ENCODE peak calls at places on chromosome 9, in five cellular contexts. One of them, this sample, is unnamed.
A peak's percentile ranks its signal among the peaks of the same experiment; 100 is the strongest.

GRCh38 chr9:131951905-131952304 is 127.8 kb downstream of the MED27 start:
- DNase-seq in A549: no peak
- DNase-seq in CD8-positive, alpha-beta T cell: no peak
- DNase-seq in sigmoid colon: no peak
- DNase-seq in ascending aorta: peak; percentile 21
- DNase-seq in this sample: no peak

GRCh38 chr9:93900436-93900819 is 54.7 kb downstream of the BARX1 start:
- DNase-seq in A549: no peak
- DNase-seq in ascending aorta: no peak
- DNase-seq in CD8-positive, alpha-beta T cell: no peak
- DNase-seq in sigmoid colon: peak; percentile 35
- DNase-seq in this sample: no peak

GRCh38 chr9:14958989-14959388 is 48.8 kb upstream of the FREM1 start:
- DNase-seq in A549: no peak
- DNase-seq in CD8-positive, alpha-beta T cell: no peak
- DNase-seq in ascending aorta: no peak
- DNase-seq in sigmoid colon: no peak
- DNase-seq in this sample: no peak

GRCh38 chr9:6833518-6834192 is 75.9 kb downstream of the KDM4C start:
- DNase-seq in CD8-positive, alpha-beta T cell: no peak
- DNase-seq in ascending aorta: no peak
- DNase-seq in A549: no peak
- DNase-seq in sigmoid colon: no peak
- DNase-seq in this sample: no peak

GRCh38 chr9:134177186-134177585 is 12.8 kb upstream of the RNU6ATAC start:
- DNase-seq in CD8-positive, alpha-beta T cell: no peak
- DNase-seq in A549: no peak
- DNase-seq in ascending aorta: no peak
- DNase-seq in sigmoid colon: peak; percentile 22
- DNase-seq in this sample: no peak

GRCh38 chr9:98860871-98861293 is 53.4 kb downstream of the GALNT12 start:
- DNase-seq in CD8-positive, alpha-beta T cell: no peak
- DNase-seq in A549: peak; percentile 21
- DNase-seq in ascending aorta: no peak
- DNase-seq in sigmoid colon: peak; percentile 92
- DNase-seq in this sample: no peak

GRCh38 chr9:135222991-135223760 is 135.7 kb downstream of the OLFM1 start:
- DNase-seq in sigmoid colon: peak; percentile 40
- DNase-seq in CD8-positive, alpha-beta T cell: no peak
- DNase-seq in A549: no peak
- DNase-seq in ascending aorta: no peak
- DNase-seq in this sample: peak; percentile 53

GRCh38 chr9:94916956-94917355 is 190.5 kb downstream of the AOPEP start:
- DNase-seq in A549: no peak
- DNase-seq in ascending aorta: no peak
- DNase-seq in sigmoid colon: no peak
- DNase-seq in CD8-positive, alpha-beta T cell: no peak
- DNase-seq in this sample: no peak

GRCh38 chr9:109423877-109424276 is 74.2 kb downstream of the PTPN3 start:
- DNase-seq in CD8-positive, alpha-beta T cell: no peak
- DNase-seq in A549: no peak
- DNase-seq in ascending aorta: no peak
- DNase-seq in sigmoid colon: no peak
- DNase-seq in this sample: no peak

GRCh38 chr9:70588381-70588780 is 173.9 kb upstream of the KLF9 start:
- DNase-seq in CD8-positive, alpha-beta T cell: no peak
- DNase-seq in ascending aorta: no peak
- DNase-seq in A549: no peak
- DNase-seq in sigmoid colon: no peak
- DNase-seq in this sample: no peak

GRCh38 chr9:109086221-109086620 is 33.5 kb downstream of the TMEM245 start:
- DNase-seq in ascending aorta: no peak
- DNase-seq in sigmoid colon: no peak
- DNase-seq in CD8-positive, alpha-beta T cell: no peak
- DNase-seq in A549: no peak
- DNase-seq in this sample: no peak

DNA sequence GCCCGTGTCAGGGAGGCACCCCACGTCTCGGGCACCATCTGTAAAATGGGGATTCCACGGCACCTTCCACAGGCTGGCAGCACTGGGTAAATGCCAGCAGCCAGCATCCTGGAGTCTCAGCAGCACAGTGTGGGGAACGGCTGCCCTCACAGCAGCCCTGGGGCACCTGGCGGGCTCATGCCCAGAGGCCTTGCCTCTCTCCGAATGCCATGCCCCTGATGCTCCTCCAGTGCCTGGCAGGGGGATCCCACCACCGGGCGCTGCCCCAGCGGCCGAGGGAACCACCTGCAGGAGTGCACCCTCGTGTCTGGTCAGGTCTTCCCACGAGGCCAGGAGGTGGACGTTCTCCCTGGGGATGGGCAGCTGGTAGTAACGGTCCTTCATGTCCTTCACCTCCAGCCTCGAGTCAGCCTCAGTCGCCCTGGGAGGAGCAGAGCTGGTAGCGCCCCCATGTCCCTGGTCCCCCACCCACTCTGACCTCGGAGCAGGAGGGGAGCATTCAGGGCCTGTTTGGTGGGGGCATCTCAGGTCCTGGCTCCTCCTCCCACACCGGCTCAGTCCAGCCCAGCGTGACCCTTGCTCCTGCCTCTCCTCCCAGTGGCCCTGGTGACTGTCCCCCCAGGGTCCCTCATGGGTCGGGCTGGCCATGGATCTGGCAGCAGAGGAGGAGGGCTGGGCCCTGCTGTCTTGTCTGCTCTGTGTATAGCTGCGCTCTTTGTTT is 49.9 kb upstream of the NRARP start:
- DNase-seq in CD8-positive, alpha-beta T cell: no peak
- DNase-seq in ascending aorta: no peak
- DNase-seq in A549: no peak
- DNase-seq in sigmoid colon: no peak
- DNase-seq in this sample: no peak
- H3K9me3 ChIP-seq in CD8-positive, alpha-beta T cell: no peaks in the 10 kb centered on the region
- H3K9me3 ChIP-seq in ascending aorta: peaks cover 2% of the 10 kb centered on the region
- H3K9me3 ChIP-seq in A549: peaks cover 26% of the 10 kb centered on the region
- H3K9me3 ChIP-seq in sigmoid colon: peaks cover 7% of the 10 kb centered on the region
- H3K9me3 ChIP-seq in this sample: peaks cover 3% of the 10 kb centered on the region

GRCh38 chr9:74496819-74497749 is at the start of gene RORB:
- DNase-seq in CD8-positive, alpha-beta T cell: peak; percentile 36
- DNase-seq in ascending aorta: no peak
- DNase-seq in A549: no peak
- DNase-seq in sigmoid colon: peak; percentile 71
- DNase-seq in this sample: peak; percentile 80
- H3K27ac ChIP-seq in CD8-positive, alpha-beta T cell: no peak within 1 kb of the TSS
- H3K27ac ChIP-seq in ascending aorta: no peak within 1 kb of the TSS
- H3K27ac ChIP-seq in A549: no peak within 1 kb of the TSS
- H3K27ac ChIP-seq in sigmoid colon: no peak within 1 kb of the TSS
- H3K27ac ChIP-seq in this sample: no peak within 1 kb of the TSS

GRCh38 chr9:104494808-104495207 is 9.3 kb upstream of the OR13F1 start:
- DNase-seq in ascending aorta: no peak
- DNase-seq in sigmoid colon: no peak
- DNase-seq in A549: no peak
- DNase-seq in CD8-positive, alpha-beta T cell: no peak
- DNase-seq in this sample: no peak
- TF ChIP-seq CTCF in ascending aorta: no peak
- TF ChIP-seq CTCF in sigmoid colon: no peak
- TF ChIP-seq CTCF in A549: peak; percentile 30
- TF ChIP-seq CTCF in CD8-positive, alpha-beta T cell: no peak
- TF ChIP-seq CTCF in this sample: no peak

GRCh38 chr9:122519376-122519775 is 435 bp downstream of the OR1J4 start:
- DNase-seq in A549: no peak
- DNase-seq in sigmoid colon: no peak
- DNase-seq in ascending aorta: no peak
- DNase-seq in CD8-positive, alpha-beta T cell: no peak
- DNase-seq in this sample: no peak

GRCh38 chr9:122518226-122518625 is 715 bp upstream of the OR1J4 start:
- DNase-seq in sigmoid colon: no peak
- DNase-seq in CD8-positive, alpha-beta T cell: no peak
- DNase-seq in ascending aorta: no peak
- DNase-seq in A549: no peak
- DNase-seq in this sample: no peak

DNA sequence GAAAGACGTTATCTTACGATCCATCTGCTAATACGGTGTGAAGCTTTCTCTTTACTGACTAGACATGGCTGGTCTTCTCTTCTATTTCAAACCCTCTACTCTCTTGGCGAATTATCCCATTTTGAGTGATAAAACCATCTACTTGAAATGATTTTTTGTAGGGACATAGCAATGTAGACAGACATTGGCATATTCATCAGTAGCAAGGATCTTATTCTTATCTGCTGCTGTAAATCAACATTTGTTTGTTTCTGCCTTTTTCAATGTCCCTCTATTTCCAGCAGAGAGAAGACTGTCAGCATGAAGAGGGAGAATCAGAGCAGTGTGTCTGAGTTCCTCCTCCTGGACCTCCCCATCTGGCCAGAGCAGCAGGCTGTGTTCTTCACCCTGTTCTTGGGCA is at the start of gene OR1J4:
- DNase-seq in sigmoid colon: no peak
- DNase-seq in A549: no peak
- DNase-seq in ascending aorta: no peak
- DNase-seq in CD8-positive, alpha-beta T cell: no peak
- DNase-seq in this sample: no peak
- H3K9me3 ChIP-seq in sigmoid colon: no peaks in the 10 kb centered on the region
- H3K9me3 ChIP-seq in A549: no peaks in the 10 kb centered on the region
- H3K9me3 ChIP-seq in ascending aorta: no peaks in the 10 kb centered on the region
- H3K9me3 ChIP-seq in CD8-positive, alpha-beta T cell: no peaks in the 10 kb centered on the region
- H3K9me3 ChIP-seq in this sample: no peaks in the 10 kb centered on the region

DNA sequence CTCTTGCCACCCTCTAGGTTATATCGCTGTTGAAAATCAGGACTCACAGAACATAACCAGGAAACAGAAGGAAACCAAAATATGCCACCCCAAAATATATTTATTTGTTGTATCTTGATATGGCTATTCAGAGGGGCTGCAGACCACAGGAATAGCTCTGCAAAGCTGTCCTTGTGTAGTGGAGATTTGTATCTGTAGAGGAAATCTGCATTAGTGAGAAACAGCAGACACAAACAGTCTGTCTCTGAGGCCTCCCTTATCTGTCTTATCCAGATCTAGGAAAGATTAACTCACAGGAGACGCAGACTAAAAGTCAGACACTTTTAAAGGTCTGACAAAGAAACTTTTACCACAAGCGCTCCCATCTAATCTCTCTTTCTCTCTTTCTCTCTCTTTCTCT is 54.1 kb upstream of the CEMIP2 start:
- DNase-seq in sigmoid colon: no peak
- DNase-seq in CD8-positive, alpha-beta T cell: no peak
- DNase-seq in ascending aorta: no peak
- DNase-seq in A549: no peak
- DNase-seq in this sample: no peak
- H3K27ac ChIP-seq in sigmoid colon: no peak overlapping the region
- H3K27ac ChIP-seq in CD8-positive, alpha-beta T cell: no peak overlapping the region
- H3K27ac ChIP-seq in ascending aorta: no peak overlapping the region
- H3K27ac ChIP-seq in A549: no peak overlapping the region
- H3K27ac ChIP-seq in this sample: no peak overlapping the region

GRCh38 chr9:128190013-128190412 is 1.4 kb downstream of the CIZ1 start:
- DNase-seq in sigmoid colon: no peak
- DNase-seq in CD8-positive, alpha-beta T cell: no peak
- DNase-seq in A549: no peak
- DNase-seq in ascending aorta: no peak
- DNase-seq in this sample: no peak
- TF ChIP-seq CTCF in sigmoid colon: no peak
- TF ChIP-seq CTCF in CD8-positive, alpha-beta T cell: no peak
- TF ChIP-seq CTCF in A549: no peak
- TF ChIP-seq CTCF in ascending aorta: no peak
- TF ChIP-seq CTCF in this sample: no peak

GRCh38 chr9:128479262-128479661 is 23.5 kb downstream of the ODF2 start:
- DNase-seq in CD8-positive, alpha-beta T cell: no peak
- DNase-seq in ascending aorta: no peak
- DNase-seq in A549: no peak
- DNase-seq in sigmoid colon: no peak
- DNase-seq in this sample: no peak
- H3K9me3 ChIP-seq in CD8-positive, alpha-beta T cell: no peaks in the 10 kb centered on the region
- H3K9me3 ChIP-seq in ascending aorta: no peaks in the 10 kb centered on the region
- H3K9me3 ChIP-seq in A549: no peaks in the 10 kb centered on the region
- H3K9me3 ChIP-seq in sigmoid colon: no peaks in the 10 kb centered on the region
- H3K9me3 ChIP-seq in this sample: no peaks in the 10 kb centered on the region

GRCh38 chr9:97660847-97661246 is 27.2 kb downstream of the NCBP1 start:
- DNase-seq in sigmoid colon: no peak
- DNase-seq in CD8-positive, alpha-beta T cell: no peak
- DNase-seq in ascending aorta: no peak
- DNase-seq in A549: no peak
- DNase-seq in this sample: no peak
- H3K27ac ChIP-seq in sigmoid colon: no peak overlapping the region
- H3K27ac ChIP-seq in CD8-positive, alpha-beta T cell: no peak overlapping the region
- H3K27ac ChIP-seq in ascending aorta: peak overlapping the region; percentile 42
- H3K27ac ChIP-seq in A549: no peak overlapping the region
- H3K27ac ChIP-seq in this sample: no peak overlapping the region

GRCh38 chr9:106716820-106717219 is 146.1 kb upstream of the ZNF462 start:
- DNase-seq in ascending aorta: no peak
- DNase-seq in A549: no peak
- DNase-seq in sigmoid colon: no peak
- DNase-seq in CD8-positive, alpha-beta T cell: no peak
- DNase-seq in this sample: no peak

GRCh38 chr9:106713206-106713605 is 149.8 kb upstream of the ZNF462 start:
- DNase-seq in A549: no peak
- DNase-seq in sigmoid colon: no peak
- DNase-seq in ascending aorta: no peak
- DNase-seq in CD8-positive, alpha-beta T cell: no peak
- DNase-seq in this sample: no peak

GRCh38 chr9:106718996-106719395 is 144.0 kb upstream of the ZNF462 start:
- DNase-seq in ascending aorta: no peak
- DNase-seq in sigmoid colon: no peak
- DNase-seq in A549: no peak
- DNase-seq in CD8-positive, alpha-beta T cell: no peak
- DNase-seq in this sample: no peak

GRCh38 chr9:106722051-106722753 is 140.8 kb upstream of the ZNF462 start:
- DNase-seq in CD8-positive, alpha-beta T cell: no peak
- DNase-seq in A549: no peak
- DNase-seq in sigmoid colon: no peak
- DNase-seq in ascending aorta: no peak
- DNase-seq in this sample: no peak

DNA sequence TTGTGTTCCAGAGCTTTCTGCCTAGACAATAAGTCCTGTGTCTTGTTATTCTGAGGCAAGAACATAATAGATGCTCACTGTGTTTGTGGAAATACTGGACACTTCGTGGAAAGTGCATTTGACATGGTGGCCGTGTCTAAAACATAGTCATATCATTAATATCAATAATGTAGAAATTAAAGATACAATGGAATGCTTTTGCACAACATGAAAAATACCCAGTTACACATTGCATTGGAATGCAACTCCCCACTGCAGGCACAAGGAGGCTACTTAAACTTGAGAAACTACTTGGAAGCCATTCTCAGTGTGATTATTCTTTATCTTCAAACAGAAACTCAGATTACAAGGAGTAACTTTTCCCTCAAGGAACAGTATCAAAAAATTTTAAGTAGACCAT is 145.3 kb upstream of the ZNF462 start:
- DNase-seq in A549: no peak
- DNase-seq in ascending aorta: no peak
- DNase-seq in CD8-positive, alpha-beta T cell: no peak
- DNase-seq in sigmoid colon: no peak
- DNase-seq in this sample: no peak
- TF ChIP-seq CTCF in A549: no peak
- TF ChIP-seq CTCF in ascending aorta: no peak
- TF ChIP-seq CTCF in CD8-positive, alpha-beta T cell: no peak
- TF ChIP-seq CTCF in sigmoid colon: no peak
- TF ChIP-seq CTCF in this sample: no peak

DNA sequence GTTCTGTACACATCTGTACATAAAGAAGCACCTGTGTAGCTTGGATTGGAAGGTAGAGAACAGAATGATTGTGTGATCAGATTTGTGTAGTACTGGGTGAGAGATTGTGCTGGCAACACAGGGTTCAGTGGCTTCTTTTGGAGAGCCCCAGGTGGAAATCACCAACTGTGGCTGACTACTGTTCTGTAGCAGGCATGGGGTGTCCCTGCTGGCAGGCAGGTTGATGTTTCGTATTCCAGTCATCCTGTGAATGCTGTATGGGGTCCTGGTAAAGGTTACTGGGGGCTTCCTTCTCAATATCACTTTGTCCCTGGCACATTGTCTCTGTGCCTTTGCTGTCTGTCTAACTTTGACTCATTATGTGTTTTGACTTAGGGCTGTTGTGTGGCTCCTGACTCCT is 5.3 kb downstream of the ASPN start:
- DNase-seq in CD8-positive, alpha-beta T cell: no peak
- DNase-seq in sigmoid colon: no peak
- DNase-seq in A549: no peak
- DNase-seq in ascending aorta: no peak
- DNase-seq in this sample: no peak
- H3K9me3 ChIP-seq in CD8-positive, alpha-beta T cell: no peaks in the 10 kb centered on the region
- H3K9me3 ChIP-seq in sigmoid colon: no peaks in the 10 kb centered on the region
- H3K9me3 ChIP-seq in A549: no peaks in the 10 kb centered on the region
- H3K9me3 ChIP-seq in ascending aorta: no peaks in the 10 kb centered on the region
- H3K9me3 ChIP-seq in this sample: no peaks in the 10 kb centered on the region